ENCODE peak calls at places on chromosomes 2 and 18, in six cellular contexts. L is epithelial cell of esophagus; I is ecto neural progenitor cell; E is naive thymus-derived CD8-positive, alpha-beta T cell; X is body of pancreas; P is HL-60. W is an unnamed sample.

GRCh38 chr2:1494257-1494656 is 81.0 kb downstream of the TPO start:
- DNase-seq in L (no peak), I (no peak), E (no peak), X (no peak), P (no peak), W (no peak)

GRCh38 chr2:239991689-239992314 is 33.3 kb downstream of the NDUFA10 start:
- DNase-seq in L (peak; percentile 62), I (no peak), E (peak; percentile 44), X (peak; percentile 43), P (peak; percentile 45), W (no peak)

GRCh38 chr18:33804258-33804657 is 226.2 kb downstream of the ASXL3 start:
- DNase-seq in L (peak; percentile 81), I (no peak), E (no peak), X (no peak), P (no peak), W (no peak)

GRCh38 chr2:173997269-173997668 is 32.1 kb upstream of the SP3 start:
- DNase-seq in L (peak; percentile 29), I (no peak), E (no peak), X (peak; percentile 84), P (peak; percentile 99), W (no peak)

GRCh38 chr2:36485521-36485920 is 112.4 kb downstream of the FEZ2 start:
- DNase-seq in L (peak; percentile 27), I (no peak), E (no peak), X (peak; percentile 20), P (no peak), W (no peak)

GRCh38 chr2:69372767-69373166 is 14.3 kb downstream of the GFPT1 start:
- DNase-seq in L (no peak), I (no peak), E (no peak), X (no peak), P (no peak), W (no peak)

GRCh38 chr2:163610817-163611556 is 124.8 kb downstream of the FIGN start:
- DNase-seq in L (no peak), I (no peak), E (no peak), X (peak; percentile 6), P (peak; percentile 4), W (no peak)

GRCh38 chr2:73177645-73178255 is 24.6 kb upstream of the NOTO start:
- DNase-seq in L (no peak), I (no peak), E (no peak), X (no peak), P (no peak), W (no peak)

GRCh38 chr2:98387478-98387877 is 41.2 kb downstream of the CNGA3 start:
- DNase-seq in L (no peak), I (no peak), E (no peak), X (no peak), P (no peak), W (no peak)

GRCh38 chr18:47931707-47932103 is 1.2 kb upstream of the SMAD2 start:
- DNase-seq in L (peak; percentile 46), I (peak; percentile 63), E (peak; percentile 57), X (peak; percentile 38), P (peak; percentile 93), W (peak; percentile 28)

W was measured in CD4-positive, alpha-beta T cell.